ENCODE peak calls at places on chromosomes 12 and 14, in five cellular contexts. One of them, this sample, is unnamed.
A peak's percentile ranks its signal among the peaks of the same experiment; 100 is the strongest.

GRCh38 chr14:72558721-72559120 is 335.2 kb downstream of the DPF3 start:
- DNase-seq in HCT116: no peak
- DNase-seq in spleen: no peak
- DNase-seq in breast epithelium: peak; percentile 71
- DNase-seq in stomach: no peak
- DNase-seq in this sample: no peak

GRCh38 chr14:98175436-98175835 is 1096.6 kb downstream of the BCL11B start:
- DNase-seq in spleen: no peak
- DNase-seq in breast epithelium: no peak
- DNase-seq in stomach: no peak
- DNase-seq in HCT116: no peak
- DNase-seq in this sample: no peak

GRCh38 chr12:102776041-102776440 is 141.0 kb downstream of the PAH start:
- DNase-seq in spleen: no peak
- DNase-seq in stomach: no peak
- DNase-seq in breast epithelium: no peak
- DNase-seq in HCT116: no peak
- DNase-seq in this sample: no peak

GRCh38 chr14:92563359-92563758 is 49.8 kb downstream of the RIN3 start:
- DNase-seq in stomach: no peak
- DNase-seq in HCT116: no peak
- DNase-seq in spleen: no peak
- DNase-seq in breast epithelium: no peak
- DNase-seq in this sample: no peak

GRCh38 chr12:120455302-120455701 is 9.1 kb downstream of the GATC start:
- DNase-seq in breast epithelium: no peak
- DNase-seq in spleen: no peak
- DNase-seq in HCT116: no peak
- DNase-seq in stomach: no peak
- DNase-seq in this sample: no peak

GRCh38 chr12:125755512-125755911 is 690.3 kb downstream of the AACS start:
- DNase-seq in stomach: no peak
- DNase-seq in HCT116: no peak
- DNase-seq in spleen: no peak
- DNase-seq in breast epithelium: no peak
- DNase-seq in this sample: no peak

GRCh38 chr14:52067873-52068740 is 752 bp downstream of the NID2 start:
- DNase-seq in breast epithelium: no peak
- DNase-seq in stomach: no peak
- DNase-seq in HCT116: no peak
- DNase-seq in spleen: peak; percentile 76
- DNase-seq in this sample: no peak

GRCh38 chr12:131831635-131832041 is 3.4 kb downstream of the MMP17 start:
- DNase-seq in spleen: no peak
- DNase-seq in HCT116: no peak
- DNase-seq in breast epithelium: no peak
- DNase-seq in stomach: no peak
- DNase-seq in this sample: peak; percentile 59

GRCh38 chr12:3045494-3045893 is 31.7 kb upstream of the TSPAN9 start:
- DNase-seq in spleen: no peak
- DNase-seq in breast epithelium: no peak
- DNase-seq in stomach: no peak
- DNase-seq in HCT116: no peak
- DNase-seq in this sample: no peak

GRCh38 chr12:3199551-3200031 is 122.4 kb downstream of the TSPAN9 start:
- DNase-seq in spleen: no peak
- DNase-seq in HCT116: no peak
- DNase-seq in stomach: no peak
- DNase-seq in breast epithelium: no peak
- DNase-seq in this sample: no peak

GRCh38 chr14:73140924-73141323 is 4.6 kb downstream of the PSEN1 start:
- DNase-seq in spleen: no peak
- DNase-seq in HCT116: no peak
- DNase-seq in breast epithelium: no peak
- DNase-seq in stomach: no peak
- DNase-seq in this sample: no peak

GRCh38 chr12:17818931-17819330 is 271.1 kb downstream of the RERGL start:
- DNase-seq in stomach: no peak
- DNase-seq in spleen: no peak
- DNase-seq in breast epithelium: no peak
- DNase-seq in HCT116: no peak
- DNase-seq in this sample: no peak

GRCh38 chr12:2487278-2487677 is 307.5 kb upstream of the FKBP4 start:
- DNase-seq in stomach: no peak
- DNase-seq in spleen: no peak
- DNase-seq in breast epithelium: no peak
- DNase-seq in HCT116: no peak
- DNase-seq in this sample: no peak

GRCh38 chr12:34286483-34286882 is 264.2 kb downstream of the ALG10 start:
- DNase-seq in stomach: peak; percentile 2
- DNase-seq in spleen: no peak
- DNase-seq in breast epithelium: no peak
- DNase-seq in HCT116: no peak
- DNase-seq in this sample: no peak

GRCh38 chr12:14663002-14663401 is 33.4 kb downstream of the GUCY2C start:
- DNase-seq in stomach: no peak
- DNase-seq in breast epithelium: no peak
- DNase-seq in spleen: no peak
- DNase-seq in HCT116: no peak
- DNase-seq in this sample: no peak

GRCh38 chr12:7667025-7667575 is 1.4 kb upstream of the APOBEC1 start:
- DNase-seq in HCT116: peak; percentile 19
- DNase-seq in breast epithelium: no peak
- DNase-seq in spleen: no peak
- DNase-seq in stomach: no peak
- DNase-seq in this sample: no peak

GRCh38 chr14:103519837-103520212 is 2.8 kb downstream of the CKB start:
- DNase-seq in spleen: peak; percentile 75
- DNase-seq in stomach: peak; percentile 46
- DNase-seq in breast epithelium: no peak
- DNase-seq in HCT116: no peak
- DNase-seq in this sample: no peak

GRCh38 chr14:50768693-50769092 is 62.3 kb downstream of the NIN start:
- DNase-seq in stomach: no peak
- DNase-seq in breast epithelium: no peak
- DNase-seq in spleen: no peak
- DNase-seq in HCT116: no peak
- DNase-seq in this sample: no peak

GRCh38 chr14:86797075-86797351 is 1196.0 kb downstream of the GALC start:
- DNase-seq in breast epithelium: no peak
- DNase-seq in spleen: no peak
- DNase-seq in HCT116: no peak
- DNase-seq in stomach: no peak
- DNase-seq in this sample: no peak

GRCh38 chr12:66352197-66352596 is 49.9 kb downstream of the HELB start:
- DNase-seq in spleen: no peak
- DNase-seq in stomach: no peak
- DNase-seq in breast epithelium: no peak
- DNase-seq in HCT116: peak; percentile 19
- DNase-seq in this sample: no peak

GRCh38 chr14:100065161-100065871 is at the start of gene EVL:
- DNase-seq in stomach: peak; percentile 52
- DNase-seq in HCT116: no peak
- DNase-seq in breast epithelium: no peak
- DNase-seq in spleen: peak; percentile 94
- DNase-seq in this sample: no peak

GRCh38 chr14:59360923-59361794 is 104.0 kb downstream of the GPR135 start:
- DNase-seq in spleen: peak; percentile 81
- DNase-seq in breast epithelium: peak; percentile 78
- DNase-seq in HCT116: peak; percentile 86
- DNase-seq in stomach: peak; percentile 59
- DNase-seq in this sample: no peak

GRCh38 chr14:38994721-38995120 is 108.3 kb downstream of the SEC23A start:
- DNase-seq in stomach: no peak
- DNase-seq in breast epithelium: no peak
- DNase-seq in spleen: no peak
- DNase-seq in HCT116: no peak
- DNase-seq in this sample: no peak

GRCh38 chr12:63042646-63043045 is 107.7 kb upstream of the PPM1H start:
- DNase-seq in spleen: no peak
- DNase-seq in stomach: no peak
- DNase-seq in breast epithelium: no peak
- DNase-seq in HCT116: no peak
- DNase-seq in this sample: no peak

GRCh38 chr14:58151264-58151700 is 731 bp downstream of the ARMH4 start:
- DNase-seq in HCT116: no peak
- DNase-seq in spleen: no peak
- DNase-seq in stomach: no peak
- DNase-seq in breast epithelium: no peak
- DNase-seq in this sample: no peak

GRCh38 chr12:76866726-76867125 is 12.1 kb downstream of the CSRP2 start:
- DNase-seq in HCT116: no peak
- DNase-seq in breast epithelium: no peak
- DNase-seq in spleen: no peak
- DNase-seq in stomach: no peak
- DNase-seq in this sample: no peak

GRCh38 chr14:48690349-48690748 is 895.8 kb downstream of the RPS29 start:
- DNase-seq in spleen: no peak
- DNase-seq in HCT116: peak; percentile 8
- DNase-seq in breast epithelium: no peak
- DNase-seq in stomach: no peak
- DNase-seq in this sample: no peak

GRCh38 chr12:69284131-69284530 is 44.8 kb downstream of the CPSF6 start:
- DNase-seq in HCT116: peak; percentile 52
- DNase-seq in stomach: peak; percentile 70
- DNase-seq in breast epithelium: no peak
- DNase-seq in spleen: peak; percentile 84
- DNase-seq in this sample: peak; percentile 86

GRCh38 chr14:36655963-36656768 is 5.5 kb upstream of the PAX9 start:
- DNase-seq in breast epithelium: no peak
- DNase-seq in spleen: no peak
- DNase-seq in stomach: no peak
- DNase-seq in HCT116: peak; percentile 54
- DNase-seq in this sample: no peak

GRCh38 chr12:68358532-68359485 is 26.6 kb upstream of the MDM1 start:
- DNase-seq in HCT116: peak; percentile 50
- DNase-seq in spleen: no peak
- DNase-seq in breast epithelium: peak; percentile 57
- DNase-seq in stomach: peak; percentile 64
- DNase-seq in this sample: no peak

GRCh38 chr14:68379510-68380303 is 413.2 kb downstream of the ZFP36L1 start:
- DNase-seq in breast epithelium: no peak
- DNase-seq in spleen: no peak
- DNase-seq in stomach: no peak
- DNase-seq in HCT116: no peak
- DNase-seq in this sample: no peak
- H3K4me1 ChIP-seq in breast epithelium: peaks cover 6% of the 10 kb centered on the region
- H3K4me1 ChIP-seq in spleen: peaks cover 79% of the 10 kb centered on the region
- H3K4me1 ChIP-seq in stomach: peaks cover 45% of the 10 kb centered on the region
- H3K4me1 ChIP-seq in HCT116: peaks cover 6% of the 10 kb centered on the region
- H3K4me1 ChIP-seq in this sample: peaks cover 76% of the 10 kb centered on the region

GRCh38 chr12:54438506-54438905 is 19.4 kb upstream of the ITGA5 start:
- DNase-seq in HCT116: no peak
- DNase-seq in stomach: no peak
- DNase-seq in spleen: no peak
- DNase-seq in breast epithelium: no peak
- DNase-seq in this sample: no peak

GRCh38 chr12:54437697-54438096 is 18.6 kb upstream of the ITGA5 start:
- DNase-seq in HCT116: no peak
- DNase-seq in stomach: no peak
- DNase-seq in spleen: no peak
- DNase-seq in breast epithelium: no peak
- DNase-seq in this sample: no peak

GRCh38 chr12:54439096-54439495 is 20.0 kb upstream of the ITGA5 start:
- DNase-seq in spleen: no peak
- DNase-seq in HCT116: no peak
- DNase-seq in stomach: no peak
- DNase-seq in breast epithelium: no peak
- DNase-seq in this sample: no peak

GRCh38 chr12:54442071-54442470 is 23.0 kb upstream of the ITGA5 start:
- DNase-seq in stomach: no peak
- DNase-seq in breast epithelium: no peak
- DNase-seq in HCT116: no peak
- DNase-seq in spleen: no peak
- DNase-seq in this sample: no peak

DNA sequence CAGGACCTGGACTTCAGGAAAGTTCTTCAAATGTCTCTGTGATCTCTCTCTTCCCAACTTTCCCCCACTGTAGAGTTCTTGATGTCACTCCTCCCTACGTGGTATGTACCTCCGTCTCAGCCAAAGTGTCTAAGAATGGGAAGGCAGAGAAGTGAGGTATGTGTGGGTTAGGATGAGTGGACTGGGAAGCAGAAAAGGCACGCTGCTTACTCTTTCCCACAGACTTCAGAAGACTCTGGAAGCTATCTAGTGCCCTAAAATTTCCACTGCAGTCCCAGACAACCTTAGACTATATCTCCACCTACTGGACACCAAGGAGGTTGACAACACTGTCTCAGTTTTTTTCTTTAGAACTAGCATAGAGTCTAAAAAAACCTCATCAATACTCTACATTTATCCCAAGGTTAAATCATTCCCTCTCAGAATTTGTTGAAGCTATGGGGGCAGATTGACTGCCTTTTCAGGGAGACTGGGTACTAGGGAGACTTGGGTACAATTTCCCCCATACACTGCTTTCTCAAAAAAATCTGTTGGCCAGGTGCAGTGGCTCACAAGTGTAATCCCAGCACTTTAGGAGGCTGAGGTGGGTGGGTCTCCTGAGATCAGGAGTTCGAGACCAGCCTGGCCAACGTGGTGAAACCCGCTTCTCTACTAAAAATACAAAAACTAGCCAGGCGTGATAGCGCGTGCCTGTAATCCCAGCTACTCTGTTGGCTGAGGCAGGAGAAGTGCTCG is 20.6 kb upstream of the ITGA5 start:
- DNase-seq in spleen: no peak
- DNase-seq in HCT116: peak; percentile 38
- DNase-seq in breast epithelium: no peak
- DNase-seq in stomach: no peak
- DNase-seq in this sample: no peak
- TF ChIP-seq POLR2AphosphoS5 in spleen: no peak
- TF ChIP-seq POLR2AphosphoS5 in HCT116: no peak
- TF ChIP-seq POLR2AphosphoS5 in breast epithelium: peak; percentile 9
- TF ChIP-seq POLR2AphosphoS5 in stomach: no peak
- TF ChIP-seq POLR2AphosphoS5 in this sample: no peak

GRCh38 chr14:76373456-76373855 is 2.5 kb upstream of the ESRRB start:
- DNase-seq in stomach: no peak
- DNase-seq in spleen: no peak
- DNase-seq in breast epithelium: no peak
- DNase-seq in HCT116: no peak
- DNase-seq in this sample: no peak
- TF ChIP-seq CTCF in stomach: no peak
- TF ChIP-seq CTCF in spleen: no peak
- TF ChIP-seq CTCF in breast epithelium: no peak
- TF ChIP-seq CTCF in HCT116: no peak
- TF ChIP-seq CTCF in this sample: no peak

GRCh38 chr12:57892232-57892987 is 45.9 kb upstream of the CTDSP2 start:
- DNase-seq in stomach: no peak
- DNase-seq in HCT116: no peak
- DNase-seq in breast epithelium: no peak
- DNase-seq in spleen: no peak
- DNase-seq in this sample: peak; percentile 47
- H3K4me1 ChIP-seq in stomach: peaks cover 94% of the 10 kb centered on the region
- H3K4me1 ChIP-seq in HCT116: peaks cover 26% of the 10 kb centered on the region
- H3K4me1 ChIP-seq in breast epithelium: peaks cover 48% of the 10 kb centered on the region
- H3K4me1 ChIP-seq in spleen: peaks cover 65% of the 10 kb centered on the region
- H3K4me1 ChIP-seq in this sample: peaks cover 93% of the 10 kb centered on the region

GRCh38 chr12:6195665-6196535 is 4.3 kb upstream of the CD9 start:
- DNase-seq in breast epithelium: peak; percentile 83
- DNase-seq in spleen: peak; percentile 88
- DNase-seq in stomach: peak; percentile 91
- DNase-seq in HCT116: peak; percentile 72
- DNase-seq in this sample: peak; percentile 92
- TF ChIP-seq POLR2AphosphoS5 in breast epithelium: peak; percentile 63
- TF ChIP-seq POLR2AphosphoS5 in spleen: no peak
- TF ChIP-seq POLR2AphosphoS5 in stomach: no peak
- TF ChIP-seq POLR2AphosphoS5 in HCT116: peak; percentile 19
- TF ChIP-seq POLR2AphosphoS5 in this sample: no peak

This sample was measured in suprapubic skin.